ENCODE peak calls at places on chromosomes 13 and 19, in nine cellular contexts. X is H7; J is activated CD4-positive, alpha-beta T cell treated with anti-CD3 and anti-CD28 coated beads, Interleukin-2, amount 10 ng/mL, durations not matched to agents 7 days and 5 days; W is iPS-NIHi11; T is glutamatergic neuron; G is tibial nerve; V is G401; C is sciatic nerve; Y is amniotic stem cell. B is an unnamed sample.
A peak's percentile ranks its signal among the peaks of the same experiment; 100 is the strongest.

GRCh38 chr19:38543807-38544568 is 73.8 kb downstream of the MAP4K1 start:
- DNase-seq in X (peak; percentile 86), J (peak; percentile 59), W (peak; percentile 76), T (no peak), G (peak; percentile 9), V (peak; percentile 62), C (no peak), Y (peak; percentile 44), B (peak; percentile 41)

GRCh38 chr19:11964496-11964857 is 363 bp upstream of the ZNF763 start:
- DNase-seq in X (peak; percentile 20), J (no peak), W (peak; percentile 9), T (peak; percentile 40), G (no peak), V (no peak), C (peak; percentile 62), Y (peak; percentile 28), B (no peak)

GRCh38 chr13:40087021-40088002 is 431.9 kb downstream of the COG6 start:
- DNase-seq in X (peak; percentile 32), J (no peak), W (peak; percentile 35), T (no peak), G (no peak), V (no peak), C (no peak), Y (no peak), B (no peak)

GRCh38 chr19:47111682-47112165 is 1.9 kb downstream of the ZC3H4 start:
- DNase-seq in X (no peak), J (no peak), W (no peak), T (no peak), G (no peak), V (no peak), C (no peak), Y (no peak), B (no peak)

GRCh38 chr13:113034451-113035208 is 65.6 kb downstream of the MCF2L start:
- DNase-seq in X (peak; percentile 93), J (no peak), W (peak; percentile 81), T (peak; percentile 67), G (peak; percentile 53), V (peak; percentile 85), C (no peak), Y (peak; percentile 45), B (no peak)

GRCh38 chr13:76387561-76387960 is 498.6 kb downstream of the KCTD12 start:
- DNase-seq in X (no peak), J (no peak), W (no peak), T (no peak), G (no peak), V (no peak), C (no peak), Y (no peak), B (no peak)

GRCh38 chr13:19864339-19865309 is 1.2 kb upstream of the ZMYM5 start:
- DNase-seq in X (peak; percentile 63), J (peak; percentile 81), W (peak; percentile 46), T (peak; percentile 74), G (peak; percentile 88), V (peak; percentile 74), C (peak; percentile 84), Y (no peak), B (peak; percentile 54)

GRCh38 chr13:105914637-105915036 is 620.8 kb downstream of the EFNB2 start:
- DNase-seq in X (no peak), J (no peak), W (no peak), T (no peak), G (no peak), V (no peak), C (no peak), Y (no peak), B (no peak)

GRCh38 chr13:37685206-37685605 is 86.6 kb upstream of the POSTN start:
- DNase-seq in X (no peak), J (no peak), W (no peak), T (no peak), G (no peak), V (no peak), C (no peak), Y (no peak), B (no peak)

GRCh38 chr13:45092668-45093067 is 27.6 kb upstream of the GTF2F2 start:
- DNase-seq in X (no peak), J (no peak), W (no peak), T (no peak), G (no peak), V (no peak), C (no peak), Y (no peak), B (no peak)